ENCODE peak calls at places on chromosomes 7 and 10, in six cellular contexts. G is activated T-cell treated with anti-CD3 and anti-CD28 coated beads for 48 hours; Y is amniotic epithelial cell; N is activated naive CD4-positive, alpha-beta T cell treated with anti-CD3 and anti-CD28 coated beads for 36 hours; Q is H7; U is left cardiac atrium. A is an unnamed sample.

GRCh38 chr7:5541087-5541992 is 117.7 kb upstream of the TNRC18 start:
- DNase-seq in G (no peak), Y (no peak), N (no peak), Q (peak), U (no peak), A (no peak)

GRCh38 chr7:121485457-121486243 is 89.5 kb upstream of the FAM3C start:
- DNase-seq in G (no peak), Y (no peak), N (no peak), Q (no peak), U (peak), A (no peak)

GRCh38 chr7:29977926-29978652 is 11.5 kb downstream of the SCRN1 start:
- DNase-seq in G (no peak), Y (no peak), N (no peak), Q (peak), U (no peak), A (peak)

GRCh38 chr10:22010973-22011408 is 7.5 kb upstream of the DNAJC1 start:
- DNase-seq in G (no peak), Y (no peak), N (no peak), Q (no peak), U (no peak), A (peak)

GRCh38 chr7:43621729-43622448 is 39.0 kb downstream of the STK17A start:
- DNase-seq in G (no peak), Y (no peak), N (no peak), Q (no peak), U (no peak), A (no peak)

GRCh38 chr10:107409517-107409916 is 245.0 kb upstream of the SORCS1 start:
- DNase-seq in G (no peak), Y (peak), N (no peak), Q (no peak), U (no peak), A (peak)

GRCh38 chr10:77744249-77744648 is 106.6 kb upstream of the KCNMA1 start:
- DNase-seq in G (no peak), Y (no peak), N (no peak), Q (no peak), U (no peak), A (no peak)

GRCh38 chr10:17026686-17027485 is 102.7 kb downstream of the CUBN start:
- DNase-seq in G (peak), Y (no peak), N (peak), Q (no peak), U (no peak), A (no peak)

GRCh38 chr7:47502240-47502877 is 79.6 kb downstream of the TNS3 start:
- DNase-seq in G (no peak), Y (no peak), N (no peak), Q (no peak), U (no peak), A (no peak)

GRCh38 chr10:61993676-61994401 is 92.3 kb downstream of the ARID5B start:
- DNase-seq in G (no peak), Y (no peak), N (no peak), Q (no peak), U (no peak), A (no peak)

GRCh38 chr10:80055760-80056159 is 22.7 kb upstream of the TMEM254 start:
- DNase-seq in G (no peak), Y (no peak), N (no peak), Q (no peak), U (no peak), A (no peak)

GRCh38 chr7:494261-494687 is 25.4 kb downstream of the PDGFA start:
- DNase-seq in G (no peak), Y (no peak), N (no peak), Q (peak), U (peak), A (no peak)

GRCh38 chr7:150356265-150356897 is 12.2 kb upstream of the REPIN1 start:
- DNase-seq in G (no peak), Y (peak), N (peak), Q (peak), U (no peak), A (peak)

GRCh38 chr10:93235686-93236085 is 162.0 kb downstream of the CYP26A1 start:
- DNase-seq in G (no peak), Y (peak), N (no peak), Q (no peak), U (no peak), A (no peak)

GRCh38 chr10:35911954-35912353 is 269.9 kb upstream of the FZD8 start:
- DNase-seq in G (no peak), Y (no peak), N (no peak), Q (no peak), U (no peak), A (no peak)

GRCh38 chr7:19116121-19117080 is 1.0 kb downstream of the TWIST1 start:
- DNase-seq in G (no peak), Y (peak), N (no peak), Q (peak), U (peak), A (peak)

GRCh38 chr7:149604521-149604920 is 106.9 kb upstream of the ZNF746 start:
- DNase-seq in G (no peak), Y (peak), N (no peak), Q (no peak), U (no peak), A (no peak)

GRCh38 chr7:145104400-145104799 is 268.5 kb upstream of the TPK1 start:
- DNase-seq in G (no peak), Y (no peak), N (no peak), Q (no peak), U (no peak), A (no peak)

GRCh38 chr10:132508497-132509443 is 28.8 kb upstream of the INPP5A start:
- DNase-seq in G (no peak), Y (no peak), N (no peak), Q (peak), U (peak), A (no peak)

GRCh38 chr10:73376679-73377078 is 18.0 kb upstream of the CFAP70 start:
- DNase-seq in G (no peak), Y (no peak), N (no peak), Q (no peak), U (no peak), A (no peak)

GRCh38 chr7:141178486-141179135 is 104.7 kb downstream of the TMEM178B start:
- DNase-seq in G (no peak), Y (no peak), N (no peak), Q (no peak), U (no peak), A (no peak)

GRCh38 chr7:113483657-113484056 is 365.3 kb upstream of the SMIM30 start:
- DNase-seq in G (no peak), Y (no peak), N (no peak), Q (no peak), U (no peak), A (no peak)

GRCh38 chr10:103905441-103905840 is 12.5 kb downstream of the STN1 start:
- DNase-seq in G (no peak), Y (no peak), N (no peak), Q (no peak), U (no peak), A (no peak)

GRCh38 chr10:101536800-101537199 is 51.3 kb downstream of the POLL start:
- DNase-seq in G (no peak), Y (peak), N (no peak), Q (peak), U (no peak), A (peak)

GRCh38 chr10:24957624-24958435 is 5.4 kb upstream of the PRTFDC1 start:
- DNase-seq in G (no peak), Y (peak), N (no peak), Q (no peak), U (no peak), A (no peak)

GRCh38 chr10:127979017-127979416 is 72.1 kb downstream of the PTPRE start:
- DNase-seq in G (no peak), Y (no peak), N (no peak), Q (no peak), U (no peak), A (no peak)

GRCh38 chr10:43264987-43265798 is 1.7 kb downstream of the RASGEF1A start:
- DNase-seq in G (no peak), Y (no peak), N (no peak), Q (peak), U (no peak), A (no peak)